ENCODE peak calls at places on chromosomes 6 and 20, in four cellular contexts. G, Q, C and L are unnamed samples.

GRCh38 chr6:27038498-27038897 is 209.0 kb upstream of the PRSS16 start:
- DNase-seq in G (no peak), Q (no peak), C (no peak), L (no peak)

GRCh38 chr20:34732523-34732922 is 28.4 kb downstream of the TP53INP2 start:
- DNase-seq in G (no peak), Q (no peak), C (no peak), L (no peak)

GRCh38 chr6:21263531-21264287 is 329.8 kb upstream of the SOX4 start:
- DNase-seq in G (no peak), Q (peak), C (peak), L (no peak)

GRCh38 chr6:118391086-118391485 is 157.0 kb upstream of the PLN start:
- DNase-seq in G (no peak), Q (no peak), C (no peak), L (no peak)

GRCh38 chr20:63977392-63978276 is 1.8 kb downstream of the SAMD10 start:
- DNase-seq in G (peak), Q (peak), C (peak), L (no peak)

GRCh38 chr6:90295854-90296345 is 743 bp downstream of the BACH2 start:
- DNase-seq in G (peak), Q (peak), C (peak), L (peak)

GRCh38 chr20:19260412-19261090 is 48.1 kb downstream of the SLC24A3 start:
- DNase-seq in G (no peak), Q (peak), C (peak), L (no peak)

GRCh38 chr20:50898475-50898874 is 32.8 kb downstream of the ADNP start:
- DNase-seq in G (no peak), Q (no peak), C (no peak), L (no peak)

GRCh38 chr6:74213995-74214394 is 518.0 kb downstream of the CD109 start:
- DNase-seq in G (no peak), Q (no peak), C (no peak), L (no peak)

GRCh38 chr6:49269190-49269589 is 193.9 kb downstream of the MMUT start:
- DNase-seq in G (no peak), Q (no peak), C (peak), L (no peak)

GRCh38 chr6:26594730-26595632 is 1.8 kb upstream of the ABT1 start:
- DNase-seq in G (peak), Q (peak), C (peak), L (no peak)

GRCh38 chr6:3615391-3616380 is 135.8 kb downstream of the PXDC1 start:
- DNase-seq in G (no peak), Q (no peak), C (no peak), L (no peak)

GRCh38 chr6:20312581-20312980 is 89.1 kb upstream of the E2F3 start:
- DNase-seq in G (no peak), Q (no peak), C (no peak), L (no peak)

GRCh38 chr20:32213870-32214269 is 6.2 kb downstream of the POFUT1 start:
- DNase-seq in G (no peak), Q (no peak), C (no peak), L (no peak)

GRCh38 chr20:38043512-38044300 is 10.2 kb downstream of the RPRD1B start:
- DNase-seq in G (peak), Q (peak), C (peak), L (no peak)

GRCh38 chr20:44496976-44497375 is 21.3 kb downstream of the TTPAL start:
- DNase-seq in G (peak), Q (peak), C (peak), L (no peak)

GRCh38 chr6:786946-787763 is 94.2 kb upstream of the EXOC2 start:
- DNase-seq in G (peak), Q (peak), C (peak), L (no peak)

GRCh38 chr6:13918686-13919085 is 6.1 kb upstream of the RNF182 start:
- DNase-seq in G (no peak), Q (no peak), C (no peak), L (no peak)

GRCh38 chr6:123829302-123829953 is 25.8 kb downstream of the NKAIN2 start:
- DNase-seq in G (peak), Q (no peak), C (peak), L (no peak)

GRCh38 chr6:77466055-77467028 is 3.1 kb upstream of the HTR1B start:
- DNase-seq in G (peak), Q (peak), C (peak), L (no peak)

GRCh38 chr20:16984481-16984880 is 236.3 kb downstream of the OTOR start:
- DNase-seq in G (no peak), Q (no peak), C (no peak), L (no peak)

GRCh38 chr6:10837997-10838793 is at the start of gene MAK:
- DNase-seq in G (peak), Q (peak), C (peak), L (peak)

GRCh38 chr20:38123021-38123587 is 42.0 kb downstream of the TGM2 start:
- DNase-seq in G (no peak), Q (no peak), C (no peak), L (peak)

GRCh38 chr6:11497881-11498280 is 39.7 kb upstream of the TMEM170B start:
- DNase-seq in G (no peak), Q (no peak), C (no peak), L (no peak)

GRCh38 chr6:37182736-37183590 is 13.0 kb downstream of the PIM1 start:
- DNase-seq in G (no peak), Q (no peak), C (no peak), L (no peak)

GRCh38 chr6:104537872-104538271 is 321.8 kb downstream of the HACE1 start:
- DNase-seq in G (no peak), Q (no peak), C (no peak), L (no peak)

GRCh38 chr20:51360451-51361230 is 181.9 kb downstream of the NFATC2 start:
- DNase-seq in G (peak), Q (peak), C (peak), L (no peak)

GRCh38 chr6:75524322-75524972 is 30.8 kb upstream of the FILIP1 start:
- DNase-seq in G (peak), Q (peak), C (peak), L (no peak)

GRCh38 chr20:29497261-29497671 is 1760.2 kb upstream of the DEFB115 start:
- DNase-seq in G (no peak), Q (peak), C (peak), L (peak)